ENCODE peak calls at places on chromosomes 1 and 21, in eight cellular contexts. W is H9, T is fibroblast of lung, H is neural progenitor cell, J is PC-3, L is hepatocyte, I is GM23248, G is GM23338. A is an unnamed sample. For H4K20me1, the result is how much of the 10 kb centered on the place peaks cover.

GRCh38 chr1:82565146-82565545 is 764.4 kb downstream of the ADGRL2 start:
- DNase-seq in H (peak), W (peak), L (peak), I (peak), T (peak), J (peak), G (peak), A (no peak)

GRCh38 chr1:67814121-67814772 is 19.0 kb downstream of the GNG12 start:
- DNase-seq in W (no peak), L (no peak), J (no peak), H (no peak), I (peak), T (peak), G (no peak), A (no peak)

GRCh38 chr1:156709743-156710489 is 4.5 kb upstream of the CRABP2 start:
- DNase-seq in G (no peak), L (peak), I (peak), J (peak), W (no peak), H (peak), T (peak), A (no peak)

GRCh38 chr1:110850632-110851031 is 22.3 kb upstream of the CD53 start:
- DNase-seq in L (peak), T (no peak), I (no peak), W (no peak), H (no peak), J (no peak), G (no peak), A (no peak)

GRCh38 chr21:26790289-26790688 is 54.9 kb downstream of the ADAMTS1 start:
- DNase-seq in J (peak), L (no peak), T (no peak), G (no peak), H (no peak), I (no peak), W (no peak), A (no peak)

GRCh38 chr1:47189844-47190562 is at the start of gene PDZK1IP1:
- DNase-seq in J (no peak), T (peak), W (peak), H (peak), G (peak), L (peak), I (peak), A (no peak)

GRCh38 chr1:52404975-52405338 is 555 bp downstream of the PRPF38A start:
- DNase-seq in I (no peak), T (no peak), W (no peak), J (no peak), H (no peak), L (no peak), G (no peak), A (no peak)

GRCh38 chr1:29690156-29690555 is 453.8 kb downstream of the PTPRU start:
- DNase-seq in J (no peak), T (no peak), H (no peak), L (no peak), G (no peak), I (no peak), W (peak), A (no peak)

GRCh38 chr1:63128562-63128961 is 193.8 kb upstream of the FOXD3 start:
- DNase-seq in W (no peak), L (peak), H (no peak), I (no peak), T (no peak), G (no peak), J (no peak), A (no peak)

GRCh38 chr1:54488065-54488750 is 59.8 kb upstream of the ACOT11 start:
- DNase-seq in T (peak), W (peak), L (peak), G (peak), J (peak), I (peak), H (peak), A (peak)

GRCh38 chr1:41447995-41448770 is 36.3 kb downstream of the EDN2 start:
- DNase-seq in L (no peak), G (no peak), I (peak), T (no peak), H (no peak), J (no peak), W (no peak), A (no peak)

GRCh38 chr1:37932759-37933158 is 14.1 kb downstream of the INPP5B start:
- DNase-seq in T (peak), I (peak), J (peak), L (no peak), H (no peak), W (no peak), G (no peak), A (no peak)

GRCh38 chr1:229874609-229875008 is 192.4 kb upstream of the GALNT2 start:
- DNase-seq in T (no peak), H (no peak), J (no peak), G (no peak), L (peak), W (no peak), I (no peak), A (no peak)

GRCh38 chr1:20061866-20062265 is 8.1 kb upstream of the PLA2G5 start:
- DNase-seq in J (no peak), T (no peak), L (no peak), W (no peak), I (peak), G (no peak), H (no peak), A (no peak)

GRCh38 chr1:155938220-155938627 is 3.2 kb upstream of the RXFP4 start:
- DNase-seq in G (peak), I (peak), T (peak), L (peak), W (no peak), J (peak), H (peak), A (peak)

GRCh38 chr1:234326493-234327366 is 46.5 kb upstream of the COA6 start:
- DNase-seq in W (peak), J (peak), H (peak), G (peak), L (peak), I (peak), T (peak), A (peak)

GRCh38 chr1:245855846-245856730 is 651.0 kb downstream of the SMYD3 start:
- DNase-seq in H (no peak), T (no peak), I (no peak), J (no peak), W (no peak), L (no peak), G (peak), A (no peak)

GRCh38 chr1:211305044-211305443 is 21.6 kb upstream of the TRAF5 start:
- DNase-seq in W (no peak), L (no peak), G (no peak), I (peak), T (no peak), J (no peak), H (no peak), A (no peak)

GRCh38 chr1:238439483-238439882 is 548.8 kb upstream of the ZP4 start:
- DNase-seq in I (no peak), L (no peak), H (peak), G (no peak), J (no peak), W (no peak), T (no peak), A (no peak)

GRCh38 chr1:42931108-42931539 is 27.5 kb downstream of the SLC2A1 start:
- DNase-seq in G (peak), T (peak), J (peak), W (peak), I (peak), L (peak), H (peak), A (peak)

GRCh38 chr1:40438391-40439015 is 11.8 kb upstream of the ZFP69B start:
- DNase-seq in W (no peak), J (peak), H (peak), L (peak), T (peak), I (peak), G (peak), A (no peak)

GRCh38 chr21:18602711-18603110 is 199.1 kb upstream of the TMPRSS15 start:
- DNase-seq in T (no peak), H (no peak), W (no peak), L (no peak), J (no peak), G (no peak), I (no peak), A (no peak)

GRCh38 chr1:6102227-6102845 is 56.6 kb downstream of the KCNAB2 start:
- DNase-seq in T (no peak), W (no peak), J (no peak), G (no peak), I (no peak), L (no peak), H (no peak), A (no peak)

GRCh38 chr1:6099787-6100765 is 54.4 kb downstream of the KCNAB2 start:
- DNase-seq in H (no peak), W (no peak), I (no peak), L (no peak), J (peak), G (no peak), T (no peak), A (no peak)

GRCh38 chr1:6099297-6099696 is 53.6 kb downstream of the KCNAB2 start:
- DNase-seq in J (no peak), G (no peak), T (no peak), H (no peak), L (no peak), I (no peak), W (no peak), A (no peak)

GRCh38 chr1:6101826-6102225 is 56.1 kb downstream of the KCNAB2 start:
- DNase-seq in W (no peak), G (no peak), L (no peak), I (no peak), H (no peak), J (no peak), T (no peak), A (no peak)

GRCh38 chr1:6100801-6101783 is 55.4 kb downstream of the KCNAB2 start:
- DNase-seq in I (no peak), J (no peak), G (no peak), W (no peak), L (no peak), H (peak), T (no peak), A (no peak)
- H4K20me1 ChIP-seq in I (under half), J (under half), G (under half), W (under half), L (under half), H (under half), T (under half), A (under half)

GRCh38 chr1:167706931-167707877 is 14.6 kb upstream of the MPZL1 start:
- DNase-seq in W (no peak), T (no peak), H (peak), G (no peak), I (no peak), J (no peak), L (no peak), A (no peak)
- H4K20me1 ChIP-seq in W (under half), T (under half), H (under half), G (under half), I (under half), J (under half), L (under half), A (under half)

DNA sequence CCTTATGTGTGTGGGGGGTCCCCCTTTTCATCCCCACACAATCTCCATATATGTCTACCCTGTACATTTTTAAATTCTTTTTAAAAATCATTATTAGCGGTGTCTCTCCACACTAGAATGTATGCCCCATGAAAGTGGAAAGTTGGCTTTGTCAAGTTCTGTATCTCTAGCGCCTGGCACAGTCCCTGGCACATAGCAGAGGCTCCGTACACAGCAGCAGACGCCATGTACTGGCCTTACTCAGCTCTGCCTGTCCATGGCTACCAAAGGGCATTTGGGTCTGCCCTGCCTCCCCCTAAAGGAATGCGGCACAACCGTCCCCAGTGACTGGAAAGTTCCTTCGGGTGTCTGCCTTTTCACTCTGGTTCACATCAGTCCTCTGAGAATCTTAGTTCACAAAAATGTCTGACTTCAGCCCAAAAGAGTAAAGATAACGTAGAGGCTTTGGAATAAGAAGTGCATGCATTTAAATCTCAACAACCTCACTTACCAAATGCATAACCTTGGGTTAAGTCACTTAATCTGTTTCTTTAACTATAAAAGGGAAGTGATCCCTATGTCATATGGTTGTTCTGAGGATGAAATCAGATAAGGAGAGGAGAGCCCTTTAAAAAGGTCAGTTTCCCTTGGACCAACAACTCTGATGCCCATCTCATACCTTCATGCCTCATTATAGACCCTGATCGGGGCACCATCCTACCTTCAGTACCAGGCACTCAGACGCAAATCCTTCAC is 61.1 kb downstream of the CD46 start:
- DNase-seq in T (no peak), G (no peak), H (no peak), I (no peak), W (no peak), J (no peak), L (no peak), A (no peak)
- H4K20me1 ChIP-seq in T (under half), G (under half), H (under half), I (under half), W (under half), J (under half), L (under half), A (half or more)

GRCh38 chr1:183030053-183030452 is 6.8 kb downstream of the LAMC1 start:
- DNase-seq in J (peak), H (no peak), G (no peak), T (peak), I (peak), L (peak), W (no peak), A (no peak)

GRCh38 chr1:183029591-183030000 is 6.4 kb downstream of the LAMC1 start:
- DNase-seq in I (peak), L (peak), J (peak), T (peak), G (no peak), H (no peak), W (no peak), A (no peak)

GRCh38 chr1:183034682-183035081 is 11.5 kb downstream of the LAMC1 start:
- DNase-seq in H (no peak), T (no peak), I (no peak), J (no peak), G (no peak), W (no peak), L (no peak), A (no peak)

GRCh38 chr1:183033205-183033604 is 10.0 kb downstream of the LAMC1 start:
- DNase-seq in G (no peak), L (no peak), W (no peak), I (no peak), T (no peak), J (peak), H (no peak), A (peak)

GRCh38 chr1:183032122-183032921 is 9.1 kb downstream of the LAMC1 start:
- DNase-seq in T (peak), G (no peak), L (no peak), J (peak), W (no peak), I (no peak), H (no peak), A (no peak)
- H4K20me1 ChIP-seq in T (under half), G (under half), L (under half), J (under half), W (under half), I (under half), H (under half), A (under half)

GRCh38 chr1:5349526-5349925 is 642.7 kb downstream of the NPHP4 start:
- DNase-seq in G (no peak), L (no peak), H (no peak), I (no peak), T (no peak), W (no peak), J (no peak), A (no peak)
- H4K20me1 ChIP-seq in G (under half), L (under half), H (under half), I (under half), T (under half), W (under half), J (under half), A (under half)

GRCh38 chr1:22098752-22099151 is 44.1 kb downstream of the WNT4 start:
- DNase-seq in J (no peak), L (no peak), I (no peak), W (no peak), G (no peak), T (no peak), H (no peak), A (no peak)

GRCh38 chr1:22100168-22100567 is 42.7 kb downstream of the WNT4 start:
- DNase-seq in H (no peak), W (no peak), T (no peak), L (no peak), J (no peak), G (no peak), I (no peak), A (no peak)

GRCh38 chr1:22093513-22093912 is 41.0 kb downstream of the CDC42 start:
- DNase-seq in G (no peak), I (no peak), T (no peak), W (no peak), L (no peak), H (no peak), J (no peak), A (no peak)

GRCh38 chr1:22096036-22096435 is 43.5 kb downstream of the CDC42 start:
- DNase-seq in I (no peak), G (no peak), H (no peak), T (no peak), J (peak), L (no peak), W (no peak), A (no peak)

GRCh38 chr1:22096463-22096862 is 44.0 kb downstream of the CDC42 start:
- DNase-seq in L (no peak), T (no peak), J (peak), I (no peak), W (no peak), G (no peak), H (no peak), A (no peak)
- H4K20me1 ChIP-seq in L (half or more), T (under half), J (under half), I (under half), W (under half), G (under half), H (under half), A (under half)

GRCh38 chr21:35004289-35004688 is 44.8 kb downstream of the RUNX1 start:
- DNase-seq in H (no peak), W (no peak), J (no peak), L (no peak), I (no peak), G (no peak), T (no peak), A (no peak)
- H4K20me1 ChIP-seq in H (under half), W (under half), J (under half), L (under half), I (under half), G (under half), T (under half), A (under half)

GRCh38 chr1:897176-897575 is 26.5 kb upstream of the SAMD11 start:
- DNase-seq in L (no peak), T (no peak), G (no peak), J (no peak), H (no peak), I (no peak), W (no peak), A (no peak)
- H4K20me1 ChIP-seq in L (under half), T (under half), G (under half), J (under half), H (under half), I (under half), W (under half), A (under half)

GRCh38 chr21:43734830-43735229 is 15.9 kb downstream of the PDXK start:
- DNase-seq in G (no peak), H (no peak), T (peak), I (no peak), J (no peak), W (no peak), L (no peak), A (no peak)

GRCh38 chr21:43739648-43740435 is 20.9 kb downstream of the PDXK start:
- DNase-seq in J (no peak), H (peak), T (no peak), W (peak), G (no peak), I (no peak), L (no peak), A (no peak)

GRCh38 chr21:43736224-43736883 is 17.4 kb downstream of the PDXK start:
- DNase-seq in H (no peak), J (peak), T (no peak), W (no peak), G (no peak), I (no peak), L (no peak), A (no peak)

GRCh38 chr21:43735236-43736091 is 16.5 kb downstream of the PDXK start:
- DNase-seq in L (no peak), G (no peak), W (no peak), T (no peak), H (no peak), I (no peak), J (no peak), A (no peak)

GRCh38 chr21:43737158-43737950 is 18.4 kb downstream of the PDXK start:
- DNase-seq in T (no peak), W (no peak), J (no peak), G (no peak), L (no peak), H (no peak), I (no peak), A (no peak)
- H4K20me1 ChIP-seq in T (under half), W (under half), J (under half), G (under half), L (under half), H (under half), I (under half), A (under half)

DNA sequence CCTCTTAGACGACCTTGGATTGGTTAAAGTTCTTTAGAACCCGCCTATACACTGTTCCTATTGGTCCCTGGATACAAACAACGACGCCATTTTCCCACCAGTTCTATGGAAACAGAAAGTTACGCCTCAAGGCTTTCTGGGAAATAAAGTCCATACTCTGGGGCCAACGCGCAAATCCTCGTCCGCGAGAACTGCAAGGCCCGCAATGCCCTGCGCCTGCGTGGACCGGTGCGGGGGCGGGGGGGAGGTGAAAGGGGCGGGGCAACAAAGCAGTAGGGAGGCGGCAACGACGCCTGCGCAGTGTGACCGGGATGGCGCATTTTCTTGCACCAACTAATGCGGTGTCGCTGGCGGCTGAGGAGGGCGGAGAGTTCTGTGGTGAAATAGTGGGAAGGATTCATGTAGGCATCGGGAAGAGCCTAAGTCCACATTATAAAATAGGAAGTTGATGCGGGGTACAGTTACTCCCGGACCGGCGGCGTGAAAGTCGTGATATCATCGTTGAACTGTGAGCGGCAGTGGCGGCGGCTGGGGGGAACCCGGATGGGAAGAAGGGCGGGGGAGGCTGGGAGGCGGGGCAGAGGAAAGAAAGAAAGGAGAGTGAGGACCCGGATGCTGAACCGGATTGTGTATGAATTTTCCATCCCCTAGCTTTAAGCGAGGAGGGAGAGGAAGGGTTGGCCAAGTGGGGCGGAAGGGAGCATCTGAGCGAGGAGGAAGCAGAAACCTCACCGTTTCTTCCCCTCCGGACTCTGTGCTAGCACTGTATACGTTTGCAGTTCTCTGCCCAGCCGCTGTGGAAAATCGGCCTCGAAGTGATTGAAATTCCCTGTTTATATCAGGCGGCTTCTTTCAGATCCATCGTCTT is at the start of gene GGPS1:
- DNase-seq in H (peak), G (peak), T (peak), W (peak), J (peak), L (peak), I (peak), A (peak)
- H4K20me1 ChIP-seq in H (half or more), G (under half), T (under half), W (under half), J (under half), L (half or more), I (under half), A (half or more)